ENCODE peak calls at places on chromosome 14, in six cellular contexts. F is Peyer's patch; Q is activated T-helper 1 cell treated with anti-CD3 and anti-CD28 coated beads, Interleukin-12 subunit alpha, Interleukin-12 subunit beta, Interleukin-2, Interleukin-4 antibody, amounts not matched to agents 30 ng/mL and 10 ng/mL and 1 ng/mL, durations not matched to agents 14 hours and 24 hours and 36 hours; T is substantia nigra; P is fibroblast of mammary gland; I is nucleus accumbens. L is an unnamed sample.

GRCh38 chr14:68210729-68211299 is 391.2 kb downstream of the RAD51B start:
- DNase-seq in F (peak), Q (peak), T (no peak), P (peak), I (no peak), L (peak)

GRCh38 chr14:92108345-92109254 is 2.2 kb upstream of the ATXN3 start:
- DNase-seq in F (no peak), Q (no peak), T (no peak), P (no peak), I (no peak), L (no peak)

GRCh38 chr14:77830692-77831091 is 30.8 kb downstream of the ADCK1 start:
- DNase-seq in F (no peak), Q (no peak), T (no peak), P (no peak), I (no peak), L (no peak)

GRCh38 chr14:96125536-96125935 is 79.1 kb upstream of the BDKRB2 start:
- DNase-seq in F (no peak), Q (no peak), T (no peak), P (peak), I (no peak), L (no peak)

GRCh38 chr14:104718871-104719270 is 5.2 kb upstream of the ADSS1 start:
- DNase-seq in F (no peak), Q (no peak), T (no peak), P (no peak), I (no peak), L (no peak)

GRCh38 chr14:24051162-24051788 is 534 bp upstream of the CARMIL3 start:
- DNase-seq in F (no peak), Q (no peak), T (no peak), P (no peak), I (no peak), L (no peak)

GRCh38 chr14:74531467-74531866 is 37.9 kb downstream of the ISCA2 start:
- DNase-seq in F (no peak), Q (no peak), T (no peak), P (peak), I (no peak), L (peak)

GRCh38 chr14:104221636-104222375 is 83.4 kb downstream of the KIF26A start:
- DNase-seq in F (no peak), Q (no peak), T (no peak), P (no peak), I (no peak), L (no peak)

GRCh38 chr14:75999511-76000190 is 14.1 kb downstream of the IFT43 start:
- DNase-seq in F (no peak), Q (no peak), T (no peak), P (no peak), I (no peak), L (no peak)